ENCODE peak calls at places on chromosomes 3 and 15, in seven cellular contexts. M is NCI-H510A treated with DMSO at 0.1 percent for 48 hours; A is GM23248; Z is adrenal gland; E is stimulated activated CD8-positive, alpha-beta memory T cell treated with anti-CD3 and anti-CD28 coated beads, Interleukin-15, amount 100 ng/mL, for 4 hours; V is GM04504; I is NCI-H2171 treated with DMSO at 0.1 percent for 48 hours. G is an unnamed sample.

GRCh38 chr3:16741890-16742289 is 136.7 kb upstream of the DAZL start:
- DNase-seq in M (no peak), A (peak), Z (peak), E (no peak), V (no peak), I (no peak), G (no peak)

GRCh38 chr3:142904639-142905441 is 16.0 kb upstream of the PCOLCE2 start:
- DNase-seq in M (no peak), A (peak), Z (no peak), E (no peak), V (no peak), I (no peak), G (peak)

GRCh38 chr3:41328916-41329315 is 129.6 kb downstream of the CTNNB1 start:
- DNase-seq in M (no peak), A (peak), Z (no peak), E (no peak), V (no peak), I (no peak), G (no peak)

GRCh38 chr3:188169826-188170455 is 16.0 kb downstream of the LPP start:
- DNase-seq in M (no peak), A (no peak), Z (no peak), E (no peak), V (no peak), I (no peak), G (no peak)

GRCh38 chr15:74787251-74788041 is 5.6 kb downstream of the CSK start:
- DNase-seq in M (peak), A (peak), Z (peak), E (peak), V (no peak), I (no peak), G (peak)

GRCh38 chr3:183259087-183259486 is 6.0 kb downstream of the B3GNT5 start:
- DNase-seq in M (no peak), A (no peak), Z (no peak), E (no peak), V (no peak), I (no peak), G (no peak)

GRCh38 chr3:71075481-71075880 is 508.0 kb downstream of the FOXP1 start:
- DNase-seq in M (no peak), A (no peak), Z (no peak), E (no peak), V (no peak), I (no peak), G (no peak)

GRCh38 chr3:10561942-10562565 is 56.7 kb upstream of the ATP2B2 start:
- DNase-seq in M (no peak), A (no peak), Z (no peak), E (no peak), V (no peak), I (no peak), G (no peak)

GRCh38 chr15:65067645-65068416 is at the start of gene RASL12:
- DNase-seq in M (no peak), A (no peak), Z (no peak), E (no peak), V (no peak), I (no peak), G (peak)

GRCh38 chr3:5677560-5677959 is 490.1 kb downstream of the EDEM1 start:
- DNase-seq in M (no peak), A (no peak), Z (no peak), E (no peak), V (no peak), I (no peak), G (no peak)

GRCh38 chr3:104519968-104520655 is 846.6 kb upstream of the ALCAM start:
- DNase-seq in M (no peak), A (no peak), Z (no peak), E (no peak), V (no peak), I (no peak), G (no peak)

GRCh38 chr3:161851941-161852566 is 355.4 kb downstream of the OTOL1 start:
- DNase-seq in M (peak), A (peak), Z (peak), E (no peak), V (peak), I (peak), G (peak)

GRCh38 chr15:51580982-51581381 is 41.6 kb downstream of the DMXL2 start:
- DNase-seq in M (no peak), A (no peak), Z (no peak), E (no peak), V (no peak), I (no peak), G (no peak)

GRCh38 chr3:53357457-53357856 is 10.1 kb upstream of the DCP1A start:
- DNase-seq in M (no peak), A (peak), Z (no peak), E (no peak), V (no peak), I (no peak), G (no peak)

GRCh38 chr3:3110299-3110630 is at the start of gene IL5RA:
- DNase-seq in M (peak), A (no peak), Z (no peak), E (no peak), V (no peak), I (no peak), G (peak)

GRCh38 chr3:143697975-143698374 is 150.3 kb downstream of the SLC9A9 start:
- DNase-seq in M (no peak), A (peak), Z (no peak), E (no peak), V (no peak), I (no peak), G (peak)

G was measured in NCI-H69.